ENCODE peak calls at places on chromosomes 2 and 18, in ten cellular contexts. U, Y, Q, R, J, K, W, B, T and E are unnamed samples.

GRCh38 chr2:37167636-37168182 is 10.9 kb upstream of the EIF2AK2 start:
- DNase-seq in U (no peak), Y (peak), Q (no peak), R (no peak), J (no peak), K (no peak), W (no peak), B (no peak), T (no peak), E (no peak)

GRCh38 chr2:234966340-234966739 is 14.5 kb downstream of the SH3BP4 start:
- DNase-seq in U (no peak), Y (no peak), Q (no peak), R (no peak), J (no peak), K (no peak), W (no peak), B (no peak), T (no peak), E (no peak)

GRCh38 chr2:108297436-108298141 is 8.9 kb downstream of the SULT1C2 start:
- DNase-seq in U (no peak), Y (peak), Q (peak), R (no peak), J (no peak), K (no peak), W (no peak), B (no peak), T (peak), E (no peak)

GRCh38 chr18:64110692-64111480 is 38.0 kb downstream of the LINC00305 start:
- DNase-seq in U (no peak), Y (no peak), Q (no peak), R (no peak), J (no peak), K (no peak), W (no peak), B (no peak), T (no peak), E (no peak)

GRCh38 chr2:164478205-164478604 is 143.1 kb downstream of the GRB14 start:
- DNase-seq in U (no peak), Y (no peak), Q (no peak), R (no peak), J (no peak), K (no peak), W (no peak), B (no peak), T (no peak), E (no peak)

GRCh38 chr2:73109796-73110540 is 2.8 kb downstream of the RAB11FIP5 start:
- DNase-seq in U (no peak), Y (no peak), Q (no peak), R (no peak), J (no peak), K (no peak), W (no peak), B (no peak), T (no peak), E (no peak)

GRCh38 chr2:56522605-56523089 is 338.9 kb downstream of the CCDC85A start:
- DNase-seq in U (no peak), Y (peak), Q (no peak), R (no peak), J (no peak), K (no peak), W (no peak), B (no peak), T (peak), E (no peak)

GRCh38 chr2:75589344-75590105 is 28.8 kb upstream of the EVA1A start:
- DNase-seq in U (no peak), Y (no peak), Q (no peak), R (no peak), J (no peak), K (no peak), W (no peak), B (no peak), T (no peak), E (no peak)

GRCh38 chr2:180742809-180743208 is 237.6 kb upstream of the UBE2E3 start:
- DNase-seq in U (no peak), Y (peak), Q (peak), R (no peak), J (no peak), K (no peak), W (no peak), B (no peak), T (peak), E (no peak)

GRCh38 chr2:127085260-127085666 is 21.7 kb downstream of the BIN1 start:
- DNase-seq in U (peak), Y (no peak), Q (peak), R (no peak), J (no peak), K (no peak), W (no peak), B (peak), T (peak), E (no peak)

GRCh38 chr2:197092431-197092830 is 165.9 kb upstream of the PGAP1 start:
- DNase-seq in U (no peak), Y (no peak), Q (no peak), R (no peak), J (no peak), K (peak), W (no peak), B (no peak), T (no peak), E (no peak)

GRCh38 chr2:176156959-176157498 is at the start of gene HOXD3:
- DNase-seq in U (no peak), Y (no peak), Q (no peak), R (no peak), J (no peak), K (peak), W (no peak), B (no peak), T (no peak), E (no peak)

GRCh38 chr2:8300216-8300615 is 381.6 kb upstream of the ID2 start:
- DNase-seq in U (no peak), Y (no peak), Q (no peak), R (no peak), J (no peak), K (no peak), W (no peak), B (no peak), T (no peak), E (no peak)

GRCh38 chr2:26614205-26615128 is 26.7 kb downstream of the CIB4 start:
- DNase-seq in U (no peak), Y (no peak), Q (no peak), R (no peak), J (no peak), K (peak), W (peak), B (no peak), T (no peak), E (no peak)

GRCh38 chr2:121189011-121189410 is 96.0 kb downstream of the TFCP2L1 start:
- DNase-seq in U (no peak), Y (no peak), Q (no peak), R (no peak), J (no peak), K (no peak), W (no peak), B (no peak), T (no peak), E (no peak)

GRCh38 chr2:96109931-96110511 is 6.3 kb downstream of the ADRA2B start:
- DNase-seq in U (no peak), Y (no peak), Q (no peak), R (no peak), J (no peak), K (no peak), W (peak), B (no peak), T (no peak), E (no peak)

GRCh38 chr2:100983201-100983600 is 18.9 kb upstream of the RPL31 start:
- DNase-seq in U (no peak), Y (no peak), Q (no peak), R (no peak), J (no peak), K (no peak), W (no peak), B (no peak), T (no peak), E (no peak)

GRCh38 chr2:25309402-25309801 is 32.3 kb downstream of the DNMT3A start:
- DNase-seq in U (peak), Y (peak), Q (no peak), R (no peak), J (peak), K (peak), W (no peak), B (peak), T (peak), E (no peak)

GRCh38 chr18:55988537-55988936 is 400.5 kb upstream of the TCF4 start:
- DNase-seq in U (no peak), Y (no peak), Q (peak), R (no peak), J (no peak), K (no peak), W (no peak), B (no peak), T (no peak), E (no peak)

GRCh38 chr2:207926133-207927076 is 98.9 kb downstream of the PLEKHM3 start:
- DNase-seq in U (no peak), Y (no peak), Q (peak), R (no peak), J (no peak), K (no peak), W (no peak), B (no peak), T (no peak), E (no peak)

GRCh38 chr2:97745474-97746172 is 32.2 kb downstream of the ZAP70 start:
- DNase-seq in U (no peak), Y (no peak), Q (no peak), R (no peak), J (no peak), K (no peak), W (no peak), B (peak), T (peak), E (no peak)

GRCh38 chr2:156309106-156309505 is 23.4 kb downstream of the NR4A2 start:
- DNase-seq in U (no peak), Y (no peak), Q (no peak), R (no peak), J (no peak), K (no peak), W (no peak), B (no peak), T (no peak), E (no peak)

GRCh38 chr2:1975060-1975459 is 230.7 kb upstream of the PXDN start:
- DNase-seq in U (no peak), Y (no peak), Q (no peak), R (no peak), J (no peak), K (no peak), W (no peak), B (no peak), T (no peak), E (no peak)

GRCh38 chr2:19228720-19229119 is 129.7 kb downstream of the OSR1 start:
- DNase-seq in U (no peak), Y (no peak), Q (peak), R (no peak), J (peak), K (no peak), W (no peak), B (no peak), T (no peak), E (peak)

GRCh38 chr2:49416252-49416651 is 261.9 kb upstream of the FSHR start:
- DNase-seq in U (no peak), Y (no peak), Q (no peak), R (no peak), J (no peak), K (no peak), W (no peak), B (no peak), T (no peak), E (no peak)

GRCh38 chr2:74048147-74048546 is 63.4 kb downstream of the TET3 start:
- DNase-seq in U (no peak), Y (no peak), Q (no peak), R (no peak), J (no peak), K (no peak), W (no peak), B (no peak), T (no peak), E (no peak)

GRCh38 chr18:79590191-79591039 is 89.2 kb upstream of the CTDP1 start:
- DNase-seq in U (no peak), Y (no peak), Q (no peak), R (no peak), J (no peak), K (no peak), W (peak), B (no peak), T (no peak), E (no peak)

GRCh38 chr2:160362521-160362920 is 131.1 kb downstream of the RBMS1 start:
- DNase-seq in U (no peak), Y (no peak), Q (no peak), R (no peak), J (no peak), K (no peak), W (no peak), B (no peak), T (no peak), E (no peak)

GRCh38 chr2:47771211-47771610 is 11.7 kb upstream of the MSH6 start:
- DNase-seq in U (no peak), Y (peak), Q (peak), R (no peak), J (no peak), K (no peak), W (no peak), B (no peak), T (peak), E (no peak)

GRCh38 chr2:215723011-215723410 is 287.1 kb upstream of the FN1 start:
- DNase-seq in U (no peak), Y (no peak), Q (no peak), R (no peak), J (no peak), K (no peak), W (no peak), B (no peak), T (no peak), E (no peak)

GRCh38 chr2:46151582-46151981 is 145.6 kb upstream of the EPAS1 start:
- DNase-seq in U (no peak), Y (peak), Q (peak), R (no peak), J (no peak), K (no peak), W (no peak), B (no peak), T (no peak), E (no peak)

GRCh38 chr2:8586397-8587051 is 95.3 kb upstream of the ID2 start:
- DNase-seq in U (no peak), Y (no peak), Q (no peak), R (no peak), J (no peak), K (no peak), W (no peak), B (no peak), T (no peak), E (no peak)

GRCh38 chr2:169824373-169825333 is at the start of gene METTL5:
- DNase-seq in U (peak), Y (peak), Q (peak), R (no peak), J (peak), K (peak), W (peak), B (peak), T (peak), E (peak)

GRCh38 chr2:18167871-18168270 is 289.4 kb downstream of the KCNS3 start:
- DNase-seq in U (no peak), Y (no peak), Q (no peak), R (no peak), J (no peak), K (no peak), W (no peak), B (no peak), T (peak), E (no peak)

GRCh38 chr18:21341141-21341540 is 99.1 kb downstream of the GREB1L start:
- DNase-seq in U (no peak), Y (no peak), Q (peak), R (no peak), J (no peak), K (no peak), W (no peak), B (no peak), T (peak), E (no peak)

GRCh38 chr2:69118609-69119008 is 105.6 kb downstream of the ANTXR1 start:
- DNase-seq in U (no peak), Y (no peak), Q (no peak), R (no peak), J (no peak), K (no peak), W (no peak), B (no peak), T (no peak), E (no peak)

GRCh38 chr2:174477772-174478171 is 9.1 kb downstream of the GPR155 start:
- DNase-seq in U (no peak), Y (no peak), Q (no peak), R (no peak), J (no peak), K (no peak), W (no peak), B (no peak), T (no peak), E (no peak)

GRCh38 chr2:11244091-11244826 is 89.0 kb downstream of the SLC66A3 start:
- DNase-seq in U (no peak), Y (no peak), Q (no peak), R (no peak), J (no peak), K (no peak), W (no peak), B (no peak), T (no peak), E (no peak)
- H3K27ac ChIP-seq in U (no peak), Y (no peak), Q (no peak), R (no peak), J (no peak), K (no peak), W (no peak), B (no peak), T (no peak), E (no peak)

DNA sequence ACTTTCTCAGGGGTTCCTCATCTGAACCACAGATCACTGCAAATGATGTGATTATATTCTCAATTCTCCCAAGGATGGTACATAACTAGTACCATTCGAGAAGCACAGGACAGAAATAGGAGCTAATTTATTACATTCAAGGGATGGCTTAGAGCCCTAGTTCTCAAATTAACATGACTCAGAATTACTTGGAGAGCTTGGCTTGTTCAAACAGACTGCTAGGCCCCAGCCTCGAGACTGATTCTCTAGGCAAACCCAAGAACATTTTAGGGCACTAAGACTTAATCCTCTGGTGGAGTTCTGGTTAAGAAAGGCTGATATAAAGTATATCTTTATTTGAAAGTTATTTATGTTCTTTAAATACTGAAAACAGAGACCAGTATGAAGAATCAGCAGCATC is 35.8 kb downstream of the HIBCH start:
- DNase-seq in U (no peak), Y (no peak), Q (peak), R (no peak), J (no peak), K (no peak), W (no peak), B (no peak), T (no peak), E (no peak)
- H3K27ac ChIP-seq in U (no peak), Y (no peak), Q (no peak), R (no peak), J (no peak), K (no peak), W (no peak), B (no peak), T (no peak), E (no peak)

GRCh38 chr2:172097557-172098131 is 5.1 kb downstream of the DLX2 start:
- DNase-seq in U (no peak), Y (no peak), Q (peak), R (no peak), J (peak), K (peak), W (no peak), B (no peak), T (no peak), E (no peak)
- H3K27ac ChIP-seq in U (no peak), Y (no peak), Q (peak), R (no peak), J (no peak), K (no peak), W (no peak), B (no peak), T (no peak), E (no peak)

GRCh38 chr2:144479138-144479537 is 40.8 kb downstream of the ZEB2 start:
- DNase-seq in U (no peak), Y (no peak), Q (peak), R (no peak), J (no peak), K (no peak), W (no peak), B (no peak), T (peak), E (no peak)
- H3K27ac ChIP-seq in U (no peak), Y (no peak), Q (no peak), R (peak), J (peak), K (no peak), W (peak), B (no peak), T (no peak), E (no peak)

DNA sequence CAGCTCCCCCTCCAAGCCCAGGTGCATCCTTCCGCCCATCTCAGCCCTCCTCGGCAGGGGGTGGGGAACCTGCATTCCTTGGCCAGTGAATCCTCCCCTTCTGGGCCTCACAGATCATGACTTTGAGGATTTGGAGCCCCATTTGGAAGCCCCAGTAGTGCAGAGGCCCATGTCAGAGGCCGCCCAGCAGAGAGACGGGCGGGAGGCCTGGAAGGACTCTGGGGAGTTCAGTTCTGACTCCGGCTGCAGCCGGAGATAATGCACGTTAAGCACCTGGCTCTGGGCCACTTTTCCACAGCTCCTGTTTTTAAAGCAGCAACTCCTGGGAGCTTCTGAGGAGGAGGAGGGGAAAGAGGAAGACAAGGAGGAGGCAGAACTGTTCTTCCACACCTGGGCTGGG is 14.9 kb downstream of the ATOH8 start:
- DNase-seq in U (no peak), Y (no peak), Q (no peak), R (no peak), J (no peak), K (peak), W (peak), B (no peak), T (no peak), E (no peak)
- H3K27ac ChIP-seq in U (no peak), Y (peak), Q (no peak), R (no peak), J (no peak), K (peak), W (peak), B (no peak), T (no peak), E (no peak)

DNA sequence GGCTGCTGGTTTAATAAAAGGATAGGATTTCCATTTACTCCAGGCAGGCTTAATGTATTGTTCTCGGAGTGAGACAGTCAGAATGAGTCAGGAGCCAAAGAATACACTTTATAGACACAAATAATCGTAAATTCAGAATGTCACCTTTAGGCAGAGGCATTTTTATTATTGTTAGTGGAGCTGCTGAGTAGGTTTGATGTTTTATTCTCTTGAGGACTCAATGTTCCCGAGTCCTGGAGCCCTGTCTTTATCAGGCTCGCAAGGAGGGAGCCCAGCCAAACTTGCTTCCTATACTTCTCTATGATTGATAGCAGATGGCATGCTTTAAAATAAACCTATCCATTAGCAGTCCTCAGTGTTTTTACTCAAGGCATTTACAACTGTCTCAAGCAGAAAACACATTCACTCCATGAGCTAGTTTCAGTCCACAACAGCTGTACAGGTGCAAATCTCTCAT is 492.3 kb upstream of the ZEB2 start:
- DNase-seq in U (no peak), Y (peak), Q (peak), R (no peak), J (no peak), K (no peak), W (no peak), B (no peak), T (no peak), E (no peak)
- H3K27ac ChIP-seq in U (no peak), Y (peak), Q (no peak), R (no peak), J (no peak), K (peak), W (no peak), B (no peak), T (no peak), E (no peak)

GRCh38 chr18:23462876-23463275 is 9.8 kb downstream of the RIOK3 start:
- DNase-seq in U (no peak), Y (no peak), Q (no peak), R (no peak), J (no peak), K (no peak), W (no peak), B (no peak), T (no peak), E (no peak)

GRCh38 chr18:23459530-23459921 is 6.4 kb downstream of the RIOK3 start:
- DNase-seq in U (no peak), Y (no peak), Q (no peak), R (no peak), J (no peak), K (no peak), W (no peak), B (no peak), T (no peak), E (no peak)

GRCh38 chr18:23458830-23459529 is 5.9 kb downstream of the RIOK3 start:
- DNase-seq in U (no peak), Y (no peak), Q (no peak), R (no peak), J (no peak), K (no peak), W (no peak), B (no peak), T (no peak), E (no peak)

GRCh38 chr18:23456835-23457234 is 3.7 kb downstream of the RIOK3 start:
- DNase-seq in U (no peak), Y (no peak), Q (no peak), R (no peak), J (no peak), K (no peak), W (no peak), B (no peak), T (no peak), E (no peak)

GRCh38 chr18:23460285-23461273 is 7.5 kb downstream of the RIOK3 start:
- DNase-seq in U (no peak), Y (no peak), Q (no peak), R (no peak), J (no peak), K (no peak), W (no peak), B (no peak), T (no peak), E (no peak)
- H3K27ac ChIP-seq in U (peak), Y (no peak), Q (no peak), R (peak), J (no peak), K (no peak), W (no peak), B (no peak), T (peak), E (no peak)